ENCODE peak calls at places on chromosomes 16 and 17, in six cellular contexts. One of them, this sample, is unnamed. For H3K27me3 and H3K36me3, the result is how much of the 10 kb centered on the place peaks cover.

GRCh38 chr17:49223517-49224197 is 6.9 kb downstream of the PHOSPHO1 start:
- DNase-seq in tibial nerve: peak
- DNase-seq in breast epithelium: no peak
- DNase-seq in vagina: no peak
- DNase-seq in stomach: peak
- DNase-seq in ovary: peak
- DNase-seq in this sample: no peak

GRCh38 chr17:73748521-73748920 is 104.3 kb upstream of the SDK2 start:
- DNase-seq in tibial nerve: no peak
- DNase-seq in vagina: no peak
- DNase-seq in stomach: no peak
- DNase-seq in breast epithelium: no peak
- DNase-seq in ovary: no peak
- DNase-seq in this sample: no peak

GRCh38 chr17:68437979-68438877 is 19.1 kb downstream of the WIPI1 start:
- DNase-seq in stomach: peak
- DNase-seq in ovary: no peak
- DNase-seq in breast epithelium: no peak
- DNase-seq in tibial nerve: no peak
- DNase-seq in vagina: peak
- DNase-seq in this sample: no peak

GRCh38 chr17:5986644-5987043 is 83.5 kb upstream of the WSCD1 start:
- DNase-seq in tibial nerve: no peak
- DNase-seq in ovary: no peak
- DNase-seq in vagina: no peak
- DNase-seq in stomach: no peak
- DNase-seq in breast epithelium: no peak
- DNase-seq in this sample: no peak

GRCh38 chr16:29114476-29115012 is 129.7 kb downstream of the LAT start:
- DNase-seq in breast epithelium: no peak
- DNase-seq in stomach: no peak
- DNase-seq in ovary: no peak
- DNase-seq in vagina: no peak
- DNase-seq in tibial nerve: no peak
- DNase-seq in this sample: no peak

GRCh38 chr17:39667262-39668140 is 752 bp upstream of the PNMT start:
- DNase-seq in ovary: no peak
- DNase-seq in stomach: peak
- DNase-seq in tibial nerve: no peak
- DNase-seq in vagina: no peak
- DNase-seq in breast epithelium: no peak
- DNase-seq in this sample: no peak

GRCh38 chr16:53789159-53789558 is 85.2 kb downstream of the FTO start:
- DNase-seq in tibial nerve: no peak
- DNase-seq in breast epithelium: no peak
- DNase-seq in vagina: no peak
- DNase-seq in ovary: no peak
- DNase-seq in stomach: no peak
- DNase-seq in this sample: no peak

GRCh38 chr17:35900693-35901487 is 20.7 kb upstream of the CCL5 start:
- DNase-seq in stomach: no peak
- DNase-seq in tibial nerve: no peak
- DNase-seq in vagina: no peak
- DNase-seq in ovary: no peak
- DNase-seq in breast epithelium: no peak
- DNase-seq in this sample: no peak

GRCh38 chr17:21602176-21602575 is 90.1 kb upstream of the KCNJ18 start:
- DNase-seq in ovary: no peak
- DNase-seq in breast epithelium: no peak
- DNase-seq in tibial nerve: no peak
- DNase-seq in vagina: no peak
- DNase-seq in stomach: no peak
- DNase-seq in this sample: no peak

GRCh38 chr17:17420561-17421269 is 56.1 kb upstream of the MED9 start:
- DNase-seq in stomach: no peak
- DNase-seq in vagina: no peak
- DNase-seq in ovary: no peak
- DNase-seq in tibial nerve: peak
- DNase-seq in breast epithelium: no peak
- DNase-seq in this sample: no peak

GRCh38 chr17:72502111-72502939 is 381.5 kb downstream of the SOX9 start:
- DNase-seq in vagina: no peak
- DNase-seq in tibial nerve: no peak
- DNase-seq in stomach: peak
- DNase-seq in ovary: no peak
- DNase-seq in breast epithelium: no peak
- DNase-seq in this sample: no peak

GRCh38 chr16:49474741-49475140 is 101.1 kb downstream of the C16orf78 start:
- DNase-seq in vagina: no peak
- DNase-seq in ovary: no peak
- DNase-seq in breast epithelium: no peak
- DNase-seq in tibial nerve: no peak
- DNase-seq in stomach: no peak
- DNase-seq in this sample: no peak

GRCh38 chr16:88289549-88290344 is 93.0 kb upstream of the ZNF469 start:
- DNase-seq in vagina: no peak
- DNase-seq in stomach: no peak
- DNase-seq in tibial nerve: no peak
- DNase-seq in ovary: no peak
- DNase-seq in breast epithelium: no peak
- DNase-seq in this sample: no peak
- H3K27me3 ChIP-seq in vagina: under half
- H3K27me3 ChIP-seq in stomach: under half
- H3K27me3 ChIP-seq in tibial nerve: under half
- H3K27me3 ChIP-seq in ovary: under half
- H3K27me3 ChIP-seq in breast epithelium: under half
- H3K27me3 ChIP-seq in this sample: under half

GRCh38 chr17:31508310-31509094 is 117.0 kb downstream of the RAB11FIP4 start:
- DNase-seq in tibial nerve: no peak
- DNase-seq in stomach: peak
- DNase-seq in breast epithelium: no peak
- DNase-seq in ovary: no peak
- DNase-seq in vagina: no peak
- DNase-seq in this sample: no peak
- TF ChIP-seq POLR2A in tibial nerve: no peak
- TF ChIP-seq POLR2A in stomach: no peak
- TF ChIP-seq POLR2A in breast epithelium: no peak
- TF ChIP-seq POLR2A in ovary: no peak
- TF ChIP-seq POLR2A in vagina: no peak
- TF ChIP-seq POLR2A in this sample: no peak

GRCh38 chr17:42773290-42774035 is at the start of gene VPS25:
- DNase-seq in stomach: peak
- DNase-seq in breast epithelium: peak
- DNase-seq in ovary: peak
- DNase-seq in tibial nerve: peak
- DNase-seq in vagina: peak
- DNase-seq in this sample: no peak
- H3K36me3 ChIP-seq in stomach: under half
- H3K36me3 ChIP-seq in breast epithelium: under half
- H3K36me3 ChIP-seq in ovary: under half
- H3K36me3 ChIP-seq in tibial nerve: under half
- H3K36me3 ChIP-seq in vagina: under half
- H3K36me3 ChIP-seq in this sample: under half

DNA sequence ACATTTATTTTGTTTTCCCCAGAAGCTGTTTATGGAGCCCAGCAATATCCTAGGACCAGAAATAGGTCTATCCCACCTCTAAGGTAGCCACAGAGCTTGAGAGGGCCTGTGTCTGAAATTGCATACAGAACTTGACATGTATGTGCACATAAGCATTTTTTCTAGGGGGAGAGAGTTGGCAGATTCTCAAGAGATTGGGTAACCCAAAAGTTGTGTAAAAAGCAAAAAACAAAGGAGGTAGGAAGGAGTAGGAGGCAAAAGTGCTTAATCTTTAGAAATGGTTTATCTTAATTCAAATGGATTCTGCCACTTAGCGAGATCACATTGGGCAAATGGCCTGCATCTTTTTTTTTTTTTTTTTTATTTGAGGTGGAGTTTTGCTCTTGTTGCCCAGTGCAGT is 3.5 kb downstream of the PLK1 start:
- DNase-seq in stomach: no peak
- DNase-seq in breast epithelium: no peak
- DNase-seq in ovary: no peak
- DNase-seq in tibial nerve: no peak
- DNase-seq in vagina: no peak
- DNase-seq in this sample: no peak
- H3K27me3 ChIP-seq in stomach: under half
- H3K27me3 ChIP-seq in breast epithelium: under half
- H3K27me3 ChIP-seq in ovary: under half
- H3K27me3 ChIP-seq in tibial nerve: under half
- H3K27me3 ChIP-seq in vagina: under half
- H3K27me3 ChIP-seq in this sample: under half